ENCODE peak calls at places on chromosome 19, in seven cellular contexts. One of them, this sample, is unnamed.

GRCh38 chr19:31718898-31719297 is 369.7 kb upstream of the TSHZ3 start:
- DNase-seq in right atrium auricular region: no peak
- DNase-seq in lower lobe of right lung: no peak
- DNase-seq in MM.1S: no peak
- DNase-seq in body of pancreas: no peak
- DNase-seq in left ventricle myocardium inferior: no peak
- DNase-seq in cardiac muscle cell: no peak
- DNase-seq in this sample: no peak

GRCh38 chr19:53545271-53546065 is 7.5 kb downstream of the ZNF331 start:
- DNase-seq in left ventricle myocardium inferior: no peak
- DNase-seq in body of pancreas: no peak
- DNase-seq in lower lobe of right lung: no peak
- DNase-seq in cardiac muscle cell: no peak
- DNase-seq in MM.1S: no peak
- DNase-seq in right atrium auricular region: no peak
- DNase-seq in this sample: no peak

GRCh38 chr19:17001603-17002183 is 24.9 kb downstream of the CPAMD8 start:
- DNase-seq in left ventricle myocardium inferior: no peak
- DNase-seq in lower lobe of right lung: no peak
- DNase-seq in body of pancreas: no peak
- DNase-seq in cardiac muscle cell: no peak
- DNase-seq in MM.1S: no peak
- DNase-seq in right atrium auricular region: no peak
- DNase-seq in this sample: no peak

GRCh38 chr19:42255766-42256750 is 1.1 kb upstream of the ERF start:
- DNase-seq in lower lobe of right lung: no peak
- DNase-seq in right atrium auricular region: no peak
- DNase-seq in left ventricle myocardium inferior: peak
- DNase-seq in MM.1S: peak
- DNase-seq in body of pancreas: peak
- DNase-seq in cardiac muscle cell: peak
- DNase-seq in this sample: peak

GRCh38 chr19:48868196-48868886 is at the start of gene PLEKHA4:
- DNase-seq in lower lobe of right lung: peak
- DNase-seq in body of pancreas: peak
- DNase-seq in left ventricle myocardium inferior: peak
- DNase-seq in right atrium auricular region: peak
- DNase-seq in MM.1S: no peak
- DNase-seq in cardiac muscle cell: peak
- DNase-seq in this sample: no peak

GRCh38 chr19:45152504-45153338 is 8.1 kb downstream of the NKPD1 start:
- DNase-seq in MM.1S: no peak
- DNase-seq in right atrium auricular region: peak
- DNase-seq in left ventricle myocardium inferior: peak
- DNase-seq in cardiac muscle cell: peak
- DNase-seq in body of pancreas: peak
- DNase-seq in lower lobe of right lung: peak
- DNase-seq in this sample: no peak

GRCh38 chr19:3576696-3577443 is 4.1 kb downstream of the HMG20B start:
- DNase-seq in body of pancreas: peak
- DNase-seq in lower lobe of right lung: no peak
- DNase-seq in MM.1S: no peak
- DNase-seq in right atrium auricular region: no peak
- DNase-seq in cardiac muscle cell: peak
- DNase-seq in left ventricle myocardium inferior: peak
- DNase-seq in this sample: no peak

GRCh38 chr19:4977299-4978174 is 8.6 kb downstream of the KDM4B start:
- DNase-seq in lower lobe of right lung: no peak
- DNase-seq in MM.1S: no peak
- DNase-seq in left ventricle myocardium inferior: peak
- DNase-seq in body of pancreas: no peak
- DNase-seq in right atrium auricular region: no peak
- DNase-seq in cardiac muscle cell: peak
- DNase-seq in this sample: no peak

GRCh38 chr19:3320354-3320670 is 46.1 kb upstream of the NFIC start:
- DNase-seq in MM.1S: no peak
- DNase-seq in left ventricle myocardium inferior: no peak
- DNase-seq in cardiac muscle cell: no peak
- DNase-seq in lower lobe of right lung: no peak
- DNase-seq in right atrium auricular region: no peak
- DNase-seq in body of pancreas: no peak
- DNase-seq in this sample: no peak

GRCh38 chr19:46025825-46026224 is 3.0 kb upstream of the PGLYRP1 start:
- DNase-seq in body of pancreas: no peak
- DNase-seq in MM.1S: no peak
- DNase-seq in left ventricle myocardium inferior: no peak
- DNase-seq in lower lobe of right lung: no peak
- DNase-seq in right atrium auricular region: no peak
- DNase-seq in cardiac muscle cell: no peak
- DNase-seq in this sample: no peak

GRCh38 chr19:4557971-4558941 is 1.2 kb downstream of the SEMA6B start:
- DNase-seq in cardiac muscle cell: peak
- DNase-seq in MM.1S: peak
- DNase-seq in left ventricle myocardium inferior: no peak
- DNase-seq in right atrium auricular region: no peak
- DNase-seq in lower lobe of right lung: no peak
- DNase-seq in body of pancreas: no peak
- DNase-seq in this sample: no peak

GRCh38 chr19:5967571-5967970 is 10.4 kb downstream of the RANBP3 start:
- DNase-seq in left ventricle myocardium inferior: no peak
- DNase-seq in cardiac muscle cell: no peak
- DNase-seq in lower lobe of right lung: peak
- DNase-seq in right atrium auricular region: no peak
- DNase-seq in MM.1S: no peak
- DNase-seq in body of pancreas: no peak
- DNase-seq in this sample: no peak

DNA sequence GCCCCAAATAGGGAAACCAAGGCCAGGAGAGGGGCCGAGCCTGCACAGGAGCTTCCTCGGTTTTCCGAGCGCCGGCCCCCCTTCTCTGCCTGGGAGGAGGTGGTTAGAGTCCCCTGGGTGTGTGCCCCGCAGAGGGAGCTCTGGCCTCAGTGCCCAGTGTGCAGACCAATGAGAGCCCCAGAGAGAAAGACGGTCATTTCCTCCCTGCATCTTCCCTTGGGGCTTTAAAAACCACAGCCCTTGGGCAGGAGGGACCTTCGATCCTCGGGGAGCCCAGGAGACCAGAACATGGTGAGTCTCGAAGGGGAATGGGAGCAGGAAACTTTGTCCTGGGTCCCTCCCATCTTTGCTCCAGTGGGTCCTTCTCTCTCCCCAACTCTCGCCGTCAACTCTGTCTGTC is at the start of gene C5AR1:
- DNase-seq in right atrium auricular region: no peak
- DNase-seq in MM.1S: no peak
- DNase-seq in cardiac muscle cell: no peak
- DNase-seq in body of pancreas: peak
- DNase-seq in lower lobe of right lung: peak
- DNase-seq in left ventricle myocardium inferior: peak
- DNase-seq in this sample: no peak
- H3K27ac ChIP-seq in right atrium auricular region: peak
- H3K27ac ChIP-seq in MM.1S: no peak
- H3K27ac ChIP-seq in cardiac muscle cell: no peak
- H3K27ac ChIP-seq in body of pancreas: no peak
- H3K27ac ChIP-seq in lower lobe of right lung: peak
- H3K27ac ChIP-seq in left ventricle myocardium inferior: no peak
- H3K27ac ChIP-seq in this sample: no peak

DNA sequence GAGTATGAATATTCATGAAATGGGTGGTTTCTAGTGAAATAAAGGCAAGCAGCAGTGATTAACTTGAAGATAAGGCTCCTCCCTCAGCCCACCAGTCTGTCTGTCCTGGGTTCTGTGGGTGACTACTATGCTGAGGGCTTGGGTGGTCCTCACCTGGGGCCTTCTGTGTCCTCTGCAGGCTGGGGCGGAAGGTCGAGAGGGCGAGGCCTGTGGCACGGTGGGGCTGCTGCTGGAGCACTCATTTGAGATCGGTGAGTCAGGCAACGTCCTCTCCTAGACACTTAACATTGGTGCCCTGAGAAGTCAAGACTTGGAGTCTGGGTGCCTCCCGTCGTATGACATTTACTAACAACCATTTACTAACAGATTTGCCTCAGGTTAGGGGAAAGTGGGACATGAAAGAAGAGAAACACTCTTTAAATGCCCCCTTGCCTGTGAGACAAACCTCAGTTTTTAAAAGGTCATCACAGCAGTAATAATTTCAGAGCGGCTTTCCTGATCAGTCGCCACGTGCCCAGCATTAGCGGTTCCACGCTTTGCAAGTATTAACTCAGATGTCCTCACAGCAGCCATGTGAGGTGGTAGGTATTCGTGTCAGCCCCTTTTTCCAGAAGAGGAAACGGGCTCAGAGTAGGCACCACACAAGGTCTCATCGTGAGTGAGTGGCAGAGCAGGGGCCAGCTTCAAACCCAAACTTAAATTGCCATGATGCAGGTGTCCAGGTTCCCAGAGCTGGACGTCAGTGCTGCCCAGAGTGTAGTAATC is 1.3 kb upstream of the GARIN5A start:
- DNase-seq in cardiac muscle cell: no peak
- DNase-seq in MM.1S: no peak
- DNase-seq in lower lobe of right lung: no peak
- DNase-seq in body of pancreas: no peak
- DNase-seq in left ventricle myocardium inferior: no peak
- DNase-seq in right atrium auricular region: no peak
- DNase-seq in this sample: no peak
- H3K4me3 ChIP-seq in cardiac muscle cell: no peak
- H3K4me3 ChIP-seq in MM.1S: no peak
- H3K4me3 ChIP-seq in lower lobe of right lung: peak
- H3K4me3 ChIP-seq in body of pancreas: no peak
- H3K4me3 ChIP-seq in left ventricle myocardium inferior: peak
- H3K4me3 ChIP-seq in right atrium auricular region: no peak
- H3K4me3 ChIP-seq in this sample: no peak

GRCh38 chr19:10655457-10656312 is 1.5 kb downstream of the ILF3 start:
- DNase-seq in right atrium auricular region: no peak
- DNase-seq in body of pancreas: peak
- DNase-seq in cardiac muscle cell: peak
- DNase-seq in MM.1S: no peak
- DNase-seq in left ventricle myocardium inferior: no peak
- DNase-seq in lower lobe of right lung: no peak
- DNase-seq in this sample: no peak
- H3K27ac ChIP-seq in right atrium auricular region: peak
- H3K27ac ChIP-seq in body of pancreas: peak
- H3K27ac ChIP-seq in cardiac muscle cell: peak
- H3K27ac ChIP-seq in MM.1S: peak
- H3K27ac ChIP-seq in left ventricle myocardium inferior: peak
- H3K27ac ChIP-seq in lower lobe of right lung: peak
- H3K27ac ChIP-seq in this sample: peak

GRCh38 chr19:13014921-13015280 is 19.6 kb downstream of the NFIX start:
- DNase-seq in left ventricle myocardium inferior: no peak
- DNase-seq in MM.1S: no peak
- DNase-seq in right atrium auricular region: no peak
- DNase-seq in lower lobe of right lung: no peak
- DNase-seq in body of pancreas: no peak
- DNase-seq in cardiac muscle cell: no peak
- DNase-seq in this sample: no peak

GRCh38 chr19:13014101-13014920 is 19.0 kb downstream of the NFIX start:
- DNase-seq in left ventricle myocardium inferior: no peak
- DNase-seq in body of pancreas: no peak
- DNase-seq in cardiac muscle cell: peak
- DNase-seq in MM.1S: no peak
- DNase-seq in right atrium auricular region: no peak
- DNase-seq in lower lobe of right lung: no peak
- DNase-seq in this sample: no peak

GRCh38 chr19:13012690-13013608 is 17.7 kb downstream of the NFIX start:
- DNase-seq in MM.1S: no peak
- DNase-seq in body of pancreas: no peak
- DNase-seq in lower lobe of right lung: no peak
- DNase-seq in cardiac muscle cell: peak
- DNase-seq in left ventricle myocardium inferior: peak
- DNase-seq in right atrium auricular region: peak
- DNase-seq in this sample: no peak

GRCh38 chr19:13012390-13012689 is 17.1 kb downstream of the NFIX start:
- DNase-seq in body of pancreas: no peak
- DNase-seq in left ventricle myocardium inferior: no peak
- DNase-seq in right atrium auricular region: no peak
- DNase-seq in cardiac muscle cell: no peak
- DNase-seq in lower lobe of right lung: no peak
- DNase-seq in MM.1S: no peak
- DNase-seq in this sample: no peak

GRCh38 chr19:13013649-13014048 is 18.4 kb downstream of the NFIX start:
- DNase-seq in MM.1S: no peak
- DNase-seq in left ventricle myocardium inferior: no peak
- DNase-seq in body of pancreas: no peak
- DNase-seq in cardiac muscle cell: no peak
- DNase-seq in lower lobe of right lung: no peak
- DNase-seq in right atrium auricular region: no peak
- DNase-seq in this sample: no peak
- H3K4me3 ChIP-seq in MM.1S: no peak
- H3K4me3 ChIP-seq in left ventricle myocardium inferior: peak
- H3K4me3 ChIP-seq in body of pancreas: no peak
- H3K4me3 ChIP-seq in cardiac muscle cell: no peak
- H3K4me3 ChIP-seq in lower lobe of right lung: peak
- H3K4me3 ChIP-seq in right atrium auricular region: peak
- H3K4me3 ChIP-seq in this sample: peak

DNA sequence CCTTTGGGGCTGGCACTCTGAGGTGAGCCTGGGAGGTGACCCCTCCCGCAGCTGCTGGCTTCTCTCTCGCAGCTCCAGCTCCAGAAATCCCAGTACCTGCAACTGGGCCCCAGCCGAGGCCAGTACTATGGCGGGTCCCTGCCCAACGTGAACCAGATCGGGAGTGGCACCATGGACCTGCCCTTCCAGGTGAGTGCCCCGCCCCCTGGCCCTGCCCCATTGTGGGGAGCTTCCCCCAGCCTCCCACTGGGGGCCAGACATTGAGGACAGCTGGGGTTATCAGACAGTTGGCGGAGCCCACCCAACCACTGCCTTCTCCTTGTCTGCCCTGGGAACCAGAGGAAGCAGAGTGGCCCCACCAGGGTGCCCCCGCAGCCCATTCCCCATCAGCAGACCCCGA is 48.3 kb downstream of the COMP start:
- DNase-seq in MM.1S: no peak
- DNase-seq in lower lobe of right lung: no peak
- DNase-seq in body of pancreas: no peak
- DNase-seq in cardiac muscle cell: no peak
- DNase-seq in left ventricle myocardium inferior: no peak
- DNase-seq in right atrium auricular region: no peak
- DNase-seq in this sample: no peak
- H3K27ac ChIP-seq in MM.1S: no peak
- H3K27ac ChIP-seq in lower lobe of right lung: peak
- H3K27ac ChIP-seq in body of pancreas: peak
- H3K27ac ChIP-seq in cardiac muscle cell: peak
- H3K27ac ChIP-seq in left ventricle myocardium inferior: no peak
- H3K27ac ChIP-seq in right atrium auricular region: peak
- H3K27ac ChIP-seq in this sample: no peak